ENCODE peak calls at places on chromosome 9, in ten cellular contexts. One of them, this sample, is unnamed.

GRCh38 chr9:76417394-76417793 is 23.2 kb upstream of the RFK start:
- DNase-seq in CD8-positive, alpha-beta T cell: no peak
- DNase-seq in AG04449: no peak
- DNase-seq in stimulated activated naive CD4-positive, alpha-beta T cell: no peak
- DNase-seq in progenitor cell of endocrine pancreas: no peak
- DNase-seq in HTR-8/SVneo: no peak
- DNase-seq in GM13977: no peak
- DNase-seq in fibroblast of villous mesenchyme: no peak
- DNase-seq in amniotic stem cell: no peak
- DNase-seq in amniotic epithelial cell: no peak
- DNase-seq in this sample: no peak

GRCh38 chr9:78858266-78858665 is 561.3 kb downstream of the PSAT1 start:
- DNase-seq in progenitor cell of endocrine pancreas: no peak
- DNase-seq in fibroblast of villous mesenchyme: no peak
- DNase-seq in HTR-8/SVneo: no peak
- DNase-seq in amniotic epithelial cell: peak; percentile 53
- DNase-seq in stimulated activated naive CD4-positive, alpha-beta T cell: no peak
- DNase-seq in AG04449: no peak
- DNase-seq in amniotic stem cell: no peak
- DNase-seq in GM13977: no peak
- DNase-seq in CD8-positive, alpha-beta T cell: no peak
- DNase-seq in this sample: no peak

GRCh38 chr9:88742483-88742882 is 207.5 kb downstream of the NXNL2 start:
- DNase-seq in HTR-8/SVneo: no peak
- DNase-seq in amniotic stem cell: no peak
- DNase-seq in progenitor cell of endocrine pancreas: no peak
- DNase-seq in CD8-positive, alpha-beta T cell: no peak
- DNase-seq in AG04449: no peak
- DNase-seq in stimulated activated naive CD4-positive, alpha-beta T cell: no peak
- DNase-seq in GM13977: no peak
- DNase-seq in fibroblast of villous mesenchyme: peak; percentile 60
- DNase-seq in amniotic epithelial cell: peak; percentile 19
- DNase-seq in this sample: no peak

GRCh38 chr9:134983506-134984371 is 66.0 kb upstream of the FCN1 start:
- DNase-seq in AG04449: no peak
- DNase-seq in amniotic stem cell: no peak
- DNase-seq in HTR-8/SVneo: no peak
- DNase-seq in GM13977: no peak
- DNase-seq in fibroblast of villous mesenchyme: no peak
- DNase-seq in CD8-positive, alpha-beta T cell: no peak
- DNase-seq in stimulated activated naive CD4-positive, alpha-beta T cell: no peak
- DNase-seq in amniotic epithelial cell: no peak
- DNase-seq in progenitor cell of endocrine pancreas: no peak
- DNase-seq in this sample: no peak

GRCh38 chr9:77391834-77392233 is 214.5 kb downstream of the VPS13A start:
- DNase-seq in amniotic epithelial cell: no peak
- DNase-seq in fibroblast of villous mesenchyme: no peak
- DNase-seq in amniotic stem cell: no peak
- DNase-seq in AG04449: no peak
- DNase-seq in progenitor cell of endocrine pancreas: no peak
- DNase-seq in CD8-positive, alpha-beta T cell: no peak
- DNase-seq in stimulated activated naive CD4-positive, alpha-beta T cell: no peak
- DNase-seq in HTR-8/SVneo: no peak
- DNase-seq in GM13977: no peak
- DNase-seq in this sample: no peak

GRCh38 chr9:98742325-98743280 is 33.9 kb upstream of the GABBR2 start:
- DNase-seq in GM13977: no peak
- DNase-seq in progenitor cell of endocrine pancreas: no peak
- DNase-seq in CD8-positive, alpha-beta T cell: no peak
- DNase-seq in amniotic stem cell: peak; percentile 18
- DNase-seq in HTR-8/SVneo: no peak
- DNase-seq in amniotic epithelial cell: peak; percentile 44
- DNase-seq in AG04449: peak; percentile 4
- DNase-seq in stimulated activated naive CD4-positive, alpha-beta T cell: no peak
- DNase-seq in fibroblast of villous mesenchyme: peak; percentile 6
- DNase-seq in this sample: no peak

GRCh38 chr9:128340691-128341434 is 536 bp downstream of the SLC27A4 start:
- DNase-seq in stimulated activated naive CD4-positive, alpha-beta T cell: no peak
- DNase-seq in HTR-8/SVneo: no peak
- DNase-seq in GM13977: no peak
- DNase-seq in CD8-positive, alpha-beta T cell: no peak
- DNase-seq in fibroblast of villous mesenchyme: no peak
- DNase-seq in AG04449: no peak
- DNase-seq in amniotic stem cell: no peak
- DNase-seq in amniotic epithelial cell: no peak
- DNase-seq in progenitor cell of endocrine pancreas: no peak
- DNase-seq in this sample: no peak

GRCh38 chr9:120616961-120617636 is 37.1 kb upstream of the CDK5RAP2 start:
- DNase-seq in fibroblast of villous mesenchyme: no peak
- DNase-seq in progenitor cell of endocrine pancreas: no peak
- DNase-seq in AG04449: no peak
- DNase-seq in HTR-8/SVneo: no peak
- DNase-seq in amniotic epithelial cell: no peak
- DNase-seq in GM13977: no peak
- DNase-seq in CD8-positive, alpha-beta T cell: no peak
- DNase-seq in amniotic stem cell: no peak
- DNase-seq in stimulated activated naive CD4-positive, alpha-beta T cell: no peak
- DNase-seq in this sample: no peak

GRCh38 chr9:4277531-4277991 is 22.3 kb downstream of the GLIS3 start:
- DNase-seq in progenitor cell of endocrine pancreas: no peak
- DNase-seq in CD8-positive, alpha-beta T cell: no peak
- DNase-seq in fibroblast of villous mesenchyme: no peak
- DNase-seq in stimulated activated naive CD4-positive, alpha-beta T cell: no peak
- DNase-seq in GM13977: no peak
- DNase-seq in AG04449: no peak
- DNase-seq in amniotic epithelial cell: no peak
- DNase-seq in amniotic stem cell: no peak
- DNase-seq in HTR-8/SVneo: no peak
- DNase-seq in this sample: no peak

GRCh38 chr9:71097696-71098095 is 23.7 kb downstream of the TRPM3 start:
- DNase-seq in progenitor cell of endocrine pancreas: no peak
- DNase-seq in CD8-positive, alpha-beta T cell: no peak
- DNase-seq in amniotic epithelial cell: no peak
- DNase-seq in GM13977: no peak
- DNase-seq in stimulated activated naive CD4-positive, alpha-beta T cell: no peak
- DNase-seq in HTR-8/SVneo: no peak
- DNase-seq in AG04449: no peak
- DNase-seq in fibroblast of villous mesenchyme: no peak
- DNase-seq in amniotic stem cell: no peak
- DNase-seq in this sample: no peak

GRCh38 chr9:116318463-116319271 is 165.1 kb downstream of the PAPPA start:
- DNase-seq in AG04449: no peak
- DNase-seq in amniotic epithelial cell: peak; percentile 71
- DNase-seq in progenitor cell of endocrine pancreas: no peak
- DNase-seq in GM13977: no peak
- DNase-seq in amniotic stem cell: no peak
- DNase-seq in fibroblast of villous mesenchyme: peak; percentile 97
- DNase-seq in CD8-positive, alpha-beta T cell: no peak
- DNase-seq in HTR-8/SVneo: no peak
- DNase-seq in stimulated activated naive CD4-positive, alpha-beta T cell: no peak
- DNase-seq in this sample: no peak

GRCh38 chr9:34603610-34604231 is 8.2 kb downstream of the RPP25L start:
- DNase-seq in GM13977: peak; percentile 88
- DNase-seq in AG04449: no peak
- DNase-seq in stimulated activated naive CD4-positive, alpha-beta T cell: peak; percentile 67
- DNase-seq in amniotic epithelial cell: peak; percentile 54
- DNase-seq in fibroblast of villous mesenchyme: peak; percentile 71
- DNase-seq in amniotic stem cell: peak; percentile 68
- DNase-seq in progenitor cell of endocrine pancreas: peak; percentile 85
- DNase-seq in CD8-positive, alpha-beta T cell: peak; percentile 71
- DNase-seq in HTR-8/SVneo: peak; percentile 76
- DNase-seq in this sample: peak; percentile 80

GRCh38 chr9:12738296-12738695 is 36.5 kb upstream of the LURAP1L start:
- DNase-seq in amniotic epithelial cell: no peak
- DNase-seq in CD8-positive, alpha-beta T cell: no peak
- DNase-seq in stimulated activated naive CD4-positive, alpha-beta T cell: no peak
- DNase-seq in AG04449: no peak
- DNase-seq in progenitor cell of endocrine pancreas: no peak
- DNase-seq in fibroblast of villous mesenchyme: no peak
- DNase-seq in GM13977: no peak
- DNase-seq in amniotic stem cell: no peak
- DNase-seq in HTR-8/SVneo: no peak
- DNase-seq in this sample: no peak

GRCh38 chr9:113502427-113503008 is 39.0 kb downstream of the RGS3 start:
- DNase-seq in AG04449: no peak
- DNase-seq in amniotic stem cell: no peak
- DNase-seq in GM13977: no peak
- DNase-seq in HTR-8/SVneo: no peak
- DNase-seq in CD8-positive, alpha-beta T cell: no peak
- DNase-seq in fibroblast of villous mesenchyme: no peak
- DNase-seq in amniotic epithelial cell: no peak
- DNase-seq in stimulated activated naive CD4-positive, alpha-beta T cell: no peak
- DNase-seq in progenitor cell of endocrine pancreas: no peak
- DNase-seq in this sample: no peak

GRCh38 chr9:124593080-124594058 is 86.2 kb upstream of the NR5A1 start:
- DNase-seq in stimulated activated naive CD4-positive, alpha-beta T cell: no peak
- DNase-seq in AG04449: no peak
- DNase-seq in fibroblast of villous mesenchyme: no peak
- DNase-seq in amniotic stem cell: no peak
- DNase-seq in GM13977: no peak
- DNase-seq in CD8-positive, alpha-beta T cell: no peak
- DNase-seq in progenitor cell of endocrine pancreas: peak; percentile 11
- DNase-seq in HTR-8/SVneo: no peak
- DNase-seq in amniotic epithelial cell: peak; percentile 18
- DNase-seq in this sample: no peak

GRCh38 chr9:24189986-24190385 is 355.7 kb downstream of the IZUMO3 start:
- DNase-seq in stimulated activated naive CD4-positive, alpha-beta T cell: no peak
- DNase-seq in HTR-8/SVneo: peak; percentile 2
- DNase-seq in GM13977: no peak
- DNase-seq in fibroblast of villous mesenchyme: no peak
- DNase-seq in amniotic stem cell: no peak
- DNase-seq in amniotic epithelial cell: no peak
- DNase-seq in progenitor cell of endocrine pancreas: no peak
- DNase-seq in CD8-positive, alpha-beta T cell: no peak
- DNase-seq in AG04449: no peak
- DNase-seq in this sample: no peak

GRCh38 chr9:93635186-93636107 is 59.1 kb downstream of the PHF2 start:
- DNase-seq in CD8-positive, alpha-beta T cell: no peak
- DNase-seq in fibroblast of villous mesenchyme: no peak
- DNase-seq in stimulated activated naive CD4-positive, alpha-beta T cell: no peak
- DNase-seq in amniotic epithelial cell: no peak
- DNase-seq in AG04449: no peak
- DNase-seq in amniotic stem cell: no peak
- DNase-seq in progenitor cell of endocrine pancreas: no peak
- DNase-seq in HTR-8/SVneo: no peak
- DNase-seq in GM13977: no peak
- DNase-seq in this sample: no peak

GRCh38 chr9:130963916-130964315 is 24.9 kb upstream of the FIBCD1 start:
- DNase-seq in CD8-positive, alpha-beta T cell: no peak
- DNase-seq in GM13977: no peak
- DNase-seq in HTR-8/SVneo: no peak
- DNase-seq in AG04449: no peak
- DNase-seq in amniotic epithelial cell: no peak
- DNase-seq in fibroblast of villous mesenchyme: no peak
- DNase-seq in progenitor cell of endocrine pancreas: no peak
- DNase-seq in stimulated activated naive CD4-positive, alpha-beta T cell: no peak
- DNase-seq in amniotic stem cell: no peak
- DNase-seq in this sample: no peak

GRCh38 chr9:2725929-2726328 is 8.6 kb downstream of the KCNV2 start:
- DNase-seq in CD8-positive, alpha-beta T cell: no peak
- DNase-seq in stimulated activated naive CD4-positive, alpha-beta T cell: no peak
- DNase-seq in HTR-8/SVneo: no peak
- DNase-seq in fibroblast of villous mesenchyme: no peak
- DNase-seq in GM13977: no peak
- DNase-seq in amniotic stem cell: no peak
- DNase-seq in AG04449: no peak
- DNase-seq in amniotic epithelial cell: no peak
- DNase-seq in progenitor cell of endocrine pancreas: no peak
- DNase-seq in this sample: no peak

GRCh38 chr9:24602687-24603352 is 57.1 kb upstream of the IZUMO3 start:
- DNase-seq in AG04449: no peak
- DNase-seq in HTR-8/SVneo: no peak
- DNase-seq in amniotic stem cell: no peak
- DNase-seq in progenitor cell of endocrine pancreas: no peak
- DNase-seq in GM13977: no peak
- DNase-seq in CD8-positive, alpha-beta T cell: no peak
- DNase-seq in stimulated activated naive CD4-positive, alpha-beta T cell: no peak
- DNase-seq in amniotic epithelial cell: no peak
- DNase-seq in fibroblast of villous mesenchyme: no peak
- DNase-seq in this sample: no peak

GRCh38 chr9:109401169-109401989 is 80.5 kb upstream of the EPB41L4B start:
- DNase-seq in AG04449: no peak
- DNase-seq in stimulated activated naive CD4-positive, alpha-beta T cell: no peak
- DNase-seq in GM13977: peak; percentile 63
- DNase-seq in fibroblast of villous mesenchyme: peak; percentile 42
- DNase-seq in amniotic stem cell: no peak
- DNase-seq in CD8-positive, alpha-beta T cell: no peak
- DNase-seq in amniotic epithelial cell: peak; percentile 54
- DNase-seq in progenitor cell of endocrine pancreas: peak; percentile 62
- DNase-seq in HTR-8/SVneo: peak; percentile 69
- DNase-seq in this sample: no peak

GRCh38 chr9:15243086-15243485 is 63.9 kb downstream of the TTC39B start:
- DNase-seq in stimulated activated naive CD4-positive, alpha-beta T cell: no peak
- DNase-seq in progenitor cell of endocrine pancreas: no peak
- DNase-seq in AG04449: no peak
- DNase-seq in CD8-positive, alpha-beta T cell: no peak
- DNase-seq in HTR-8/SVneo: no peak
- DNase-seq in amniotic epithelial cell: peak; percentile 27
- DNase-seq in amniotic stem cell: no peak
- DNase-seq in fibroblast of villous mesenchyme: peak; percentile 50
- DNase-seq in GM13977: no peak
- DNase-seq in this sample: no peak

GRCh38 chr9:115006660-115007059 is 76.3 kb upstream of the TNFSF8 start:
- DNase-seq in progenitor cell of endocrine pancreas: no peak
- DNase-seq in amniotic stem cell: no peak
- DNase-seq in CD8-positive, alpha-beta T cell: no peak
- DNase-seq in AG04449: peak; percentile 72
- DNase-seq in HTR-8/SVneo: no peak
- DNase-seq in fibroblast of villous mesenchyme: peak; percentile 65
- DNase-seq in amniotic epithelial cell: peak; percentile 94
- DNase-seq in GM13977: no peak
- DNase-seq in stimulated activated naive CD4-positive, alpha-beta T cell: no peak
- DNase-seq in this sample: no peak

GRCh38 chr9:110050925-110051355 is 157.0 kb downstream of the C9orf152 start:
- DNase-seq in CD8-positive, alpha-beta T cell: no peak
- DNase-seq in progenitor cell of endocrine pancreas: no peak
- DNase-seq in stimulated activated naive CD4-positive, alpha-beta T cell: no peak
- DNase-seq in HTR-8/SVneo: peak; percentile 81
- DNase-seq in GM13977: peak; percentile 56
- DNase-seq in amniotic epithelial cell: peak; percentile 95
- DNase-seq in fibroblast of villous mesenchyme: peak; percentile 93
- DNase-seq in AG04449: peak; percentile 89
- DNase-seq in amniotic stem cell: peak; percentile 73
- DNase-seq in this sample: no peak

GRCh38 chr9:132268725-132269352 is 85.9 kb downstream of the SETX start:
- DNase-seq in AG04449: no peak
- DNase-seq in amniotic stem cell: peak; percentile 2
- DNase-seq in GM13977: peak; percentile 55
- DNase-seq in CD8-positive, alpha-beta T cell: peak; percentile 50
- DNase-seq in fibroblast of villous mesenchyme: peak; percentile 65
- DNase-seq in HTR-8/SVneo: peak; percentile 50
- DNase-seq in amniotic epithelial cell: peak; percentile 53
- DNase-seq in progenitor cell of endocrine pancreas: peak; percentile 59
- DNase-seq in stimulated activated naive CD4-positive, alpha-beta T cell: peak; percentile 53
- DNase-seq in this sample: peak; percentile 78

GRCh38 chr9:78188594-78188993 is 47.3 kb upstream of the CEP78 start:
- DNase-seq in progenitor cell of endocrine pancreas: no peak
- DNase-seq in amniotic stem cell: no peak
- DNase-seq in stimulated activated naive CD4-positive, alpha-beta T cell: no peak
- DNase-seq in fibroblast of villous mesenchyme: no peak
- DNase-seq in GM13977: no peak
- DNase-seq in CD8-positive, alpha-beta T cell: no peak
- DNase-seq in amniotic epithelial cell: no peak
- DNase-seq in AG04449: no peak
- DNase-seq in HTR-8/SVneo: no peak
- DNase-seq in this sample: no peak

GRCh38 chr9:78031271-78031825 is at the start of gene GNAQ:
- DNase-seq in AG04449: no peak
- DNase-seq in HTR-8/SVneo: no peak
- DNase-seq in CD8-positive, alpha-beta T cell: no peak
- DNase-seq in amniotic stem cell: no peak
- DNase-seq in progenitor cell of endocrine pancreas: peak; percentile 48
- DNase-seq in amniotic epithelial cell: no peak
- DNase-seq in fibroblast of villous mesenchyme: no peak
- DNase-seq in stimulated activated naive CD4-positive, alpha-beta T cell: no peak
- DNase-seq in GM13977: peak; percentile 51
- DNase-seq in this sample: no peak

GRCh38 chr9:79131375-79131774 is 440.4 kb upstream of the TLE4 start:
- DNase-seq in progenitor cell of endocrine pancreas: no peak
- DNase-seq in HTR-8/SVneo: no peak
- DNase-seq in GM13977: no peak
- DNase-seq in amniotic stem cell: no peak
- DNase-seq in amniotic epithelial cell: no peak
- DNase-seq in fibroblast of villous mesenchyme: no peak
- DNase-seq in stimulated activated naive CD4-positive, alpha-beta T cell: no peak
- DNase-seq in CD8-positive, alpha-beta T cell: no peak
- DNase-seq in AG04449: no peak
- DNase-seq in this sample: no peak